ENCODE peak calls at places on chromosomes 13 and 19, in six cellular contexts. F is left ventricle myocardium inferior, A is HepG2, O is transverse colon, B is ascending aorta, I is cardiac muscle cell. P is an unnamed sample. For H3K27me3, the result is how much of the 10 kb centered on the place peaks cover.

GRCh38 chr19:4043966-4044365 is 22.7 kb downstream of the ZBTB7A start:
- DNase-seq in F (no peak), A (no peak), I (no peak), B (no peak), O (no peak), P (no peak)

GRCh38 chr13:96898855-96899254 is 95.4 kb downstream of the OXGR1 start:
- DNase-seq in A (no peak), I (no peak), O (no peak), F (no peak), B (no peak), P (no peak)

GRCh38 chr13:46686171-46686570 is 110.8 kb downstream of the ESD start:
- DNase-seq in O (no peak), F (no peak), A (no peak), B (no peak), I (no peak), P (no peak)

GRCh38 chr19:48713041-48713863 is 6.3 kb downstream of the MAMSTR start:
- DNase-seq in I (no peak), A (no peak), B (no peak), O (no peak), F (no peak), P (peak)

GRCh38 chr19:391726-392374 is 17.1 kb downstream of the C2CD4C start:
- DNase-seq in A (no peak), B (no peak), I (no peak), O (no peak), F (no peak), P (no peak)

GRCh38 chr19:33606556-33606955 is 15.2 kb upstream of the CHST8 start:
- DNase-seq in I (no peak), B (no peak), A (no peak), F (no peak), O (no peak), P (no peak)

GRCh38 chr13:73938375-73939070 is 195.7 kb downstream of the KLF12 start:
- DNase-seq in B (no peak), I (no peak), F (no peak), O (no peak), A (no peak), P (no peak)

GRCh38 chr19:31054430-31054829 is 294.8 kb downstream of the TSHZ3 start:
- DNase-seq in I (peak), B (no peak), F (peak), O (peak), A (no peak), P (peak)

GRCh38 chr13:45209229-45209628 is 8.4 kb upstream of the KCTD4 start:
- DNase-seq in F (no peak), O (no peak), A (no peak), B (no peak), I (no peak), P (no peak)

GRCh38 chr13:36841411-36841810 is 22.4 kb downstream of the RFXAP start:
- DNase-seq in B (no peak), F (no peak), O (no peak), A (no peak), I (no peak), P (no peak)

GRCh38 chr19:10006335-10006708 is 4.0 kb downstream of the COL5A3 start:
- DNase-seq in O (peak), A (no peak), B (no peak), I (no peak), F (peak), P (no peak)

GRCh38 chr13:44865722-44866484 is 123.4 kb downstream of the NUFIP1 start:
- DNase-seq in I (no peak), O (no peak), A (no peak), F (no peak), B (no peak), P (no peak)

GRCh38 chr19:1852729-1853128 is 4.4 kb upstream of the REXO1 start:
- DNase-seq in F (no peak), A (no peak), B (no peak), I (no peak), O (no peak), P (no peak)

GRCh38 chr13:94369862-94370491 is 109.5 kb downstream of the DCT start:
- DNase-seq in O (peak), A (no peak), F (no peak), I (no peak), B (no peak), P (no peak)

GRCh38 chr19:3771906-3772450 is at the start of gene RAX2:
- DNase-seq in B (no peak), I (no peak), F (no peak), O (no peak), A (no peak), P (peak)

GRCh38 chr19:47028372-47028672 is 8.7 kb downstream of the NPAS1 start:
- DNase-seq in B (no peak), O (no peak), F (no peak), A (no peak), I (no peak), P (peak)

GRCh38 chr19:14432817-14433453 is at the start of gene PKN1:
- DNase-seq in B (no peak), F (peak), O (peak), A (no peak), I (peak), P (peak)

GRCh38 chr19:58554494-58555368 is at the start of gene CHMP2A:
- DNase-seq in B (peak), A (peak), O (peak), I (peak), F (peak), P (peak)

DNA sequence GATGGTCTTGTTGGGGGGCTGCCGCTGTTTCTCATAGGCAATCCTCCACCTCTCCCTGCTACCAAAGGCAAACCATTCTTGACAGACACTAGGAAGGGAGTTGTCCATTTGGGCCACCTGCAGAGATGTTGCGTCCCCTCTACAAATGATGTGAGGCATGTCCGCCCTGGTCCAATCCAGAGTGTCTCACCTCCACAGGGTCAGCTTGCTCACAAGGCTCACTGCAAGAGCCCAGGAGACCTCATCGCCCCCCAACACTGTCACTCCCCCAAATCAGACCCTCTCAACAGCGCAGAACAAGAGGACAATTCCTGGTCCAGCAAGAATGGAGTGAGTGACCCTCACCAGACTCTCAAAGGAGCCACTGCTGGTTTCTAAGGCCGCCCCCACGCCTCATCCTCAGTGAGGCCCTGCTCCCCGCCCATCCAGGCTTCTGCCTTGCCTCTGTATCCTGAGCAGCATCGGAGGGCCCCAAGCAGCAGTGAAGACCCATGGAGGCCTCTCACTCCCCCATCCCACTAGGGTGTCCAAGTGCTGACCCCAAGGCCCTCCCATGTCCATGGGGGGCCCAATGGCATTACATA is 6.5 kb downstream of the HNRNPL start:
- DNase-seq in F (no peak), A (no peak), I (no peak), B (no peak), O (no peak), P (no peak)
- H3K27ac ChIP-seq in F (no peak), A (no peak), I (peak), B (peak), O (peak), P (no peak)

GRCh38 chr13:50132937-50133276 is 117.7 kb downstream of the KCNRG start:
- DNase-seq in B (no peak), I (peak), O (no peak), F (no peak), A (no peak), P (no peak)

GRCh38 chr13:50136678-50137077 is 121.4 kb downstream of the KCNRG start:
- DNase-seq in O (no peak), A (no peak), I (no peak), B (no peak), F (no peak), P (no peak)

GRCh38 chr13:50130686-50131051 is 115.4 kb downstream of the KCNRG start:
- DNase-seq in A (no peak), F (peak), B (peak), I (peak), O (peak), P (no peak)

GRCh38 chr13:50131998-50132936 is 117.0 kb downstream of the KCNRG start:
- DNase-seq in O (no peak), B (no peak), A (no peak), I (peak), F (no peak), P (no peak)

DNA sequence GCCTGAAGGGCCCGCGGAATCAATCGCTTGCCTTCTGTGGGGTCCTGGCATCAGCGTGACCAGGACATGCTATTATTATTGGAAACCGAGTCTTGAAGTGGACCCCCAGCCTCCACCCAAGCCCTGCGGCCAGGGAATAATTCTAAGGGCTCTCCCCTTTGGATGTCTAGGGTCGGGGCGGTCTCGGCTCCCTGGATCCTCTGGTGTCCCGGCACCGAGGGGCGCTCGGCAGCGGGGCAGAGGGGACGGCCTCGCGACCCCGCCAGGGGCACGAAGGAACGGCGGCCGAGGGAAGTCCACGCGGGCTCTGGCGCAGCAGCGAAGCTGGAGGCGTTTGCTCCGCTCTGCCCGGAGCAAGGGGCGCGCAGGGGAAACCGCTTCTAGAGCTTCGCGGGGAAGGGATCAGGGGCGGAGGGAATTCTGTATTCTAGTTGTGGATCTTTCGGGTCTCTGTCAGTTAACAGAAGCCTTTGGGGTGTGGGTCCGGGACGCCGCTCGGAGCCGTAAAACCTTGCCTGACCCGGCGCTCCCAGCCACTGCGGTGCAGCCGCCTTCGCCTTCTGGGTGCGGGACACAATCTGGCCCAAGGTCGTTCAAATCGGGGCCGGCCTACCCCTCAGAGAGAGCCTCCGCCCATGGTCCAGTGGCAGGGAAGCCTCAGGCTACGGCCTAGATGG is 118.2 kb downstream of the KCNRG start:
- DNase-seq in F (no peak), O (no peak), A (no peak), B (no peak), I (no peak), P (no peak)
- H3K27me3 ChIP-seq in F (half or more), O (half or more), A (under half), B (under half), I (half or more), P (under half)

GRCh38 chr13:31913459-31913858 is 118.1 kb upstream of the FRY start:
- DNase-seq in I (no peak), F (no peak), A (no peak), O (no peak), B (no peak), P (no peak)
- TF ChIP-seq CTCF in I (no peak), F (no peak), A (peak), O (no peak), B (no peak), P (no peak)

GRCh38 chr19:5089283-5089682 is 120.4 kb downstream of the KDM4B start:
- DNase-seq in F (no peak), I (no peak), O (no peak), A (no peak), B (no peak), P (no peak)

GRCh38 chr19:5090465-5090779 is 121.5 kb downstream of the KDM4B start:
- DNase-seq in B (no peak), O (no peak), I (no peak), F (no peak), A (no peak), P (no peak)

GRCh38 chr19:5091576-5092215 is 122.8 kb downstream of the KDM4B start:
- DNase-seq in O (no peak), B (no peak), F (no peak), I (no peak), A (no peak), P (peak)

GRCh38 chr19:5092444-5092843 is 123.5 kb downstream of the KDM4B start:
- DNase-seq in O (no peak), F (no peak), A (no peak), I (no peak), B (no peak), P (no peak)

GRCh38 chr19:5090780-5091575 is 122.1 kb downstream of the KDM4B start:
- DNase-seq in I (peak), A (no peak), F (peak), O (no peak), B (peak), P (peak)
- H3K27ac ChIP-seq in I (peak), A (no peak), F (peak), O (peak), B (peak), P (peak)

P was measured in WERI-Rb-1.